ENCODE peak calls at places on chromosomes 3 and 15, in five cellular contexts. U, A, Q, J and Y are unnamed samples.

GRCh38 chr15:79004336-79004735 is 59.5 kb upstream of the CTSH start:
- DNase-seq in U (no peak), A (no peak), J (no peak), Q (no peak), Y (peak; percentile 50)

GRCh38 chr3:129433565-129433964 is 5.1 kb upstream of the EFCAB12 start:
- DNase-seq in J (no peak), A (no peak), U (no peak), Q (no peak), Y (no peak)

GRCh38 chr3:85835857-85836470 is 877.2 kb downstream of the CADM2 start:
- DNase-seq in U (no peak), Q (no peak), J (no peak), A (no peak), Y (no peak)

GRCh38 chr15:74304459-74304858 is 63.0 kb downstream of the CYP11A1 start:
- DNase-seq in U (no peak), Q (no peak), J (no peak), A (no peak), Y (no peak)

GRCh38 chr15:37134699-37135131 is 34.4 kb upstream of the MEIS2 start:
- DNase-seq in Q (peak; percentile 17), J (no peak), U (no peak), A (no peak), Y (peak; percentile 73)

GRCh38 chr15:60399931-60400330 is 2.1 kb upstream of the ANXA2 start:
- DNase-seq in J (no peak), A (no peak), U (no peak), Q (no peak), Y (peak; percentile 76)

GRCh38 chr3:111509308-111509707 is 32.7 kb upstream of the CD96 start:
- DNase-seq in A (no peak), U (no peak), J (no peak), Q (no peak), Y (no peak)

GRCh38 chr3:149954812-149955211 is 15.9 kb downstream of the PFN2 start:
- DNase-seq in U (no peak), A (no peak), Q (no peak), J (no peak), Y (no peak)

GRCh38 chr3:104612218-104612617 is 754.5 kb upstream of the ALCAM start:
- DNase-seq in J (no peak), Q (no peak), A (no peak), U (no peak), Y (no peak)

GRCh38 chr3:156233875-156234274 is 113.5 kb downstream of the KCNAB1 start:
- DNase-seq in Q (no peak), U (no peak), A (no peak), J (no peak), Y (no peak)

GRCh38 chr3:185270262-185270955 is 16.6 kb upstream of the EHHADH start:
- DNase-seq in Q (peak; percentile 25), A (no peak), U (no peak), J (no peak), Y (peak; percentile 33)

GRCh38 chr15:70791248-70791647 is 27.9 kb upstream of the UACA start:
- DNase-seq in U (no peak), Q (no peak), A (no peak), J (no peak), Y (no peak)

GRCh38 chr3:173275740-173276139 is 121.8 kb upstream of the NLGN1 start:
- DNase-seq in U (no peak), Q (peak; percentile 40), J (no peak), A (no peak), Y (no peak)

GRCh38 chr3:9704343-9705322 is 1.0 kb downstream of the CPNE9 start:
- DNase-seq in U (peak; percentile 71), Q (peak; percentile 51), J (no peak), A (no peak), Y (peak; percentile 23)

DNA sequence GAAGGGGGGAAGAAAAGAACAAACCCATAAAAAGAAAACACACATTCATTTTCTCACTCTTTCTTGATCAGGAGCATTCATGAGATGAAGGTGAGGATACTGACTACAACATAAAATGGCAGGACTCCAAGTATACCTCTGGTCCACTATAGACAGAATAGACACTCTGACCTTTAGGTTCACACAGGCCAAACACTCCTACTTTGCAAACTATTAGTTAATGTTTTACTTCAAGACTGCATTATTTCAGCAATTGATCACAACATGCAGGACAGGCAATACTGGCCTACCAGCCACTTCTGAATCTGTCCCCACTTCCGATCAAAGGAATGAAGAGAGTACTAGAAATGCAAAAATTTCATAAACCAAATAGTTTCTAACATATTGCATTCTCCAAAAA is 47.0 kb downstream of the LRRFIP2 start:
- DNase-seq in U (no peak), A (no peak), Q (no peak), J (no peak), Y (no peak)
- H3K4me3 ChIP-seq in U (no peak overlapping the region), A (no peak overlapping the region), Q (no peak overlapping the region), J (no peak overlapping the region), Y (no peak overlapping the region)

DNA sequence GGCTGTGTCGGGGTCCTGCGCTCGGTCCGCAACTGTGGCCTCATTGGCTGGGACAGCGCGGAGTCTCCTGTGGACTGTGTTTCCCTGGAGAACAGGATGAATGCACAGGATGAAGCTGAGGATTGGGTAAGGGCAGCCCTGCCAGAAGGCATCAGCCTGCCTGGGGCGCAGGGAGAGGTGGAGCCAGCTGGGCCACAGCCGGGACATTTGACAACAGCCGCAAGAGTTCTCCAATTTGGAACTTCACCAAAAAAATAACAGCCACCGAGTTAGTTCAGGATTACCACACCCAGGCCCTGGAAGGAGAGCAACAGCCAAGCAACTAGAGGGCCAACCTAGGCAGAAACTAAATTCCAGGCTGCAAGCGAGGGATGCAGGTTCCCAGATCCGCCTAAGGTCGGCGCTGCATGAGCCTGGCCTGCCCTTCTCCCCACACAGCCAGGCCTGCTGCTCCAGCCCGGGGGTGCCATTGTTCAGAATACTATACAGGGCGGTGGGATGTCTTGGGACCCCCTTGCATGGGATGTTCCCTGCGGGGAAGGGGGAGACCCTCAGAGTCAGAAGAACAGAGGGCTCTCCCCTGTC is 229.3 kb downstream of the OCA2 start:
- DNase-seq in Q (no peak), A (no peak), U (no peak), J (no peak), Y (no peak)
- TF ChIP-seq CTCF in Q (no peak), A (no peak), U (no peak), J (no peak), Y (no peak)

GRCh38 chr3:14144423-14145075 is 19.7 kb downstream of the TMEM43 start:
- DNase-seq in U (no peak), A (peak; percentile 68), Q (peak; percentile 77), J (peak; percentile 89), Y (peak; percentile 99)
- H3K4me3 ChIP-seq in U (peak overlapping the region; percentile 4), A (peak overlapping the region; percentile 61), Q (no peak overlapping the region), J (peak overlapping the region; percentile 61), Y (peak overlapping the region; percentile 4)

DNA sequence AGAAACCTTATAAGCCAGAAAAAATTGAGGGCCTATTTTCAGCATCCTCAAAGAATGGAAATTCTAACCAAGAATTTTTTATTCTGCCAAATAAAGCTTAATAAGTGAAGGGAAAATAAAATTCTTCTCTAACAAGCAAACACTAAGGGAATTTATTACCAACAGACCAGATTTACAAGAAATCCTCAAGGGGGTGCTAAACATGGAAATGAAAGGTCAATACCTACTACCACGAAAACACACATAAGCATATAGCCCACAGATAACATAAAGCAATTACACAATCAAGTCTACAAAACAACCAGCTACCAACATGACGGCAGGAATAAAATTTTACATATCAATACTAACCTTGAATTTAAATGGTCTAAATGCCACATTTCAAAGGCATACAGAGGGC is 883.5 kb downstream of the SI start:
- DNase-seq in Q (no peak), J (no peak), A (no peak), U (no peak), Y (no peak)
- TF ChIP-seq CTCF in Q (no peak), J (no peak), A (no peak), U (no peak), Y (no peak)

GRCh38 chr3:5057857-5058324 is 64.2 kb upstream of the ARL8B start:
- DNase-seq in U (peak; percentile 84), A (peak; percentile 67), J (peak; percentile 80), Q (peak; percentile 87), Y (peak; percentile 93)

GRCh38 chr3:5063724-5064123 is 58.4 kb upstream of the ARL8B start:
- DNase-seq in A (no peak), Q (no peak), J (no peak), U (no peak), Y (no peak)

GRCh38 chr3:5057217-5057616 is 64.9 kb upstream of the ARL8B start:
- DNase-seq in U (no peak), A (no peak), J (no peak), Q (no peak), Y (no peak)

GRCh38 chr3:5058463-5058862 is 63.6 kb upstream of the ARL8B start:
- DNase-seq in Q (no peak), U (no peak), A (no peak), J (no peak), Y (peak; percentile 75)

DNA sequence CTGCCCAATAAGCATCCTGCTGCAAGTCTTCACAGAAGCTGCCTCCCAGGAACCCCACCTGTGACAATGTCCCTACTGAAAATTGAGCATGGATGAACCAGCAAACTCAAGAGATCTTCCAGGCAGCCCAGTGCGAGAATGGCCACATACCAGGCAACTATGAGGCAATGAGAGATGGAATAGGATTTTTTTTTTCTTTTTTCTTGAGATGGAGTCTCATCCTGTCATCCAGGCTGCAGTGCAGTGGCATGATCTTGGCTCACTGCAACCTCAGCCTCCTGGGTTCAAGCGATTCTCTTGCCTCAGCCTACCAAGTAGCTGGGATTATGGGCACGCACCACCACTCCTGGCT is 60.9 kb upstream of the ARL8B start:
- DNase-seq in Q (no peak), U (no peak), J (no peak), A (no peak), Y (no peak)
- H3K4me3 ChIP-seq in Q (no peak overlapping the region), U (no peak overlapping the region), J (no peak overlapping the region), A (no peak overlapping the region), Y (no peak overlapping the region)

GRCh38 chr15:31442203-31443090 is 115.8 kb downstream of the KLF13 start:
- DNase-seq in Q (no peak), U (no peak), J (no peak), A (no peak), Y (peak; percentile 89)
- TF ChIP-seq CTCF in Q (no peak), U (no peak), J (no peak), A (no peak), Y (peak; percentile 54)

GRCh38 chr15:83654379-83655236 is 685 bp downstream of the ADAMTSL3 start:
- DNase-seq in U (no peak), Q (peak; percentile 34), A (no peak), J (no peak), Y (no peak)
- H3K4me3 ChIP-seq in U (peak overlapping the region; percentile 30), Q (peak overlapping the region; percentile 53), A (peak overlapping the region; percentile 96), J (peak overlapping the region; percentile 80), Y (peak overlapping the region; percentile 22)

DNA sequence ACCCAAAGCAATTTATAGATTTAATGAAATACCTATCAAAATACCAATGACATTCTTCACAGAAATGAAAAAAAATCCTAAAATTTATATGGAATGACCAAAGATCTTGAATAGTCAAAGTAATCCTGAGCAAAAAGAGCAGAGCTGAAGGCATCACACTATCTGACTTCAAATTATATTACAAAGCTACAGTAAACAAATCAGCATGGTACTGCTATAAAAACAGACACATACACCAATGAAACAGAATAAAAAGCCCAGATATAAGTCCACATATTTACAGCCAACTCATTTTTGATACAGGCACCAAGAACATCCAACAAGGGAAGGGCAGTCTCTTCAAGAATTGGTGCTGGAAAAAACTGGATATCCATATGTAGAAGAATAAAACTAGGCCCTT is 54.9 kb upstream of the TMEM158 start:
- DNase-seq in A (no peak), U (no peak), J (no peak), Q (no peak), Y (no peak)
- TF ChIP-seq CTCF in A (no peak), U (no peak), J (no peak), Q (no peak), Y (no peak)